ENCODE peak calls at places on chromosomes 11 and 22, in four cellular contexts. O is CD4-positive, alpha-beta T cell; Y is omental fat pad; K is glutamatergic neuron. G is an unnamed sample.

GRCh38 chr11:79054636-79055035 is 386.2 kb downstream of the TENM4 start:
- DNase-seq in Y (no peak), K (no peak), O (no peak), G (no peak)

GRCh38 chr22:50717709-50718351 is 20.2 kb upstream of the ACR start:
- DNase-seq in K (no peak), O (no peak), Y (no peak), G (no peak)

GRCh38 chr11:83865636-83866461 is 579.7 kb upstream of the CCDC90B start:
- DNase-seq in K (no peak), Y (no peak), O (no peak), G (no peak)

GRCh38 chr11:124837491-124837856 is 27.8 kb upstream of the ROBO3 start:
- DNase-seq in Y (no peak), K (no peak), O (no peak), G (peak)

GRCh38 chr11:117232911-117233409 is 489 bp downstream of the RNF214 start:
- DNase-seq in K (peak), O (no peak), Y (no peak), G (peak)

GRCh38 chr11:88421530-88421929 is 84.0 kb upstream of the CTSC start:
- DNase-seq in K (no peak), O (no peak), Y (no peak), G (no peak)

GRCh38 chr11:114215428-114215827 is 80.8 kb upstream of the NNMT start:
- DNase-seq in O (no peak), K (no peak), Y (no peak), G (no peak)

GRCh38 chr11:93133710-93134109 is 64.1 kb downstream of the SLC36A4 start:
- DNase-seq in Y (no peak), K (no peak), O (no peak), G (no peak)

GRCh38 chr11:108501396-108501795 is 3.2 kb upstream of the POGLUT3 start:
- DNase-seq in K (no peak), O (no peak), Y (no peak), G (no peak)

GRCh38 chr22:48748860-48749554 is 1078.7 kb downstream of the BRD1 start:
- DNase-seq in O (no peak), Y (no peak), K (no peak), G (no peak)

GRCh38 chr22:36417281-36417686 is 29.5 kb upstream of the MYH9 start:
- DNase-seq in O (no peak), Y (no peak), K (no peak), G (no peak)

GRCh38 chr22:21832291-21833290 is 34.9 kb downstream of the MAPK1 start:
- DNase-seq in Y (no peak), K (no peak), O (no peak), G (no peak)

GRCh38 chr22:20430641-20431519 is 6.7 kb downstream of the SCARF2 start:
- DNase-seq in K (peak), O (peak), Y (no peak), G (peak)

GRCh38 chr11:14894657-14895598 is 2.9 kb upstream of the CYP2R1 start:
- DNase-seq in K (peak), O (no peak), Y (peak), G (no peak)

GRCh38 chr22:49785841-49786451 is 41.7 kb downstream of the BRD1 start:
- DNase-seq in O (no peak), Y (no peak), K (no peak), G (no peak)

GRCh38 chr22:21980547-21980946 is 2.0 kb downstream of the TOP3B start:
- DNase-seq in K (no peak), Y (no peak), O (no peak), G (no peak)

GRCh38 chr11:117618956-117619355 is 178.1 kb downstream of the DSCAML1 start:
- DNase-seq in Y (no peak), O (no peak), K (peak), G (peak)

GRCh38 chr11:74677131-74677530 is 54.1 kb downstream of the CHRDL2 start:
- DNase-seq in O (no peak), K (no peak), Y (no peak), G (no peak)

GRCh38 chr11:35662061-35662648 is 420 bp upstream of the TRIM44 start:
- DNase-seq in O (no peak), K (no peak), Y (no peak), G (no peak)

GRCh38 chr11:85551881-85552280 is 75.3 kb downstream of the DLG2 start:
- DNase-seq in Y (no peak), O (no peak), K (no peak), G (no peak)

GRCh38 chr11:64122411-64123101 is 43.4 kb downstream of the MACROD1 start:
- DNase-seq in K (no peak), Y (no peak), O (no peak), G (no peak)

GRCh38 chr11:69435161-69435990 is 46.1 kb upstream of the LINC01488 start:
- DNase-seq in Y (no peak), K (no peak), O (no peak), G (no peak)

GRCh38 chr22:39254789-39255298 is 10.1 kb upstream of the PDGFB start:
- DNase-seq in K (no peak), Y (no peak), O (peak), G (no peak)

GRCh38 chr22:49391436-49391835 is 436.2 kb downstream of the BRD1 start:
- DNase-seq in O (no peak), K (no peak), Y (no peak), G (no peak)

GRCh38 chr11:10632483-10632882 is 61.1 kb downstream of the IRAG1 start:
- DNase-seq in O (no peak), K (no peak), Y (no peak), G (no peak)

DNA sequence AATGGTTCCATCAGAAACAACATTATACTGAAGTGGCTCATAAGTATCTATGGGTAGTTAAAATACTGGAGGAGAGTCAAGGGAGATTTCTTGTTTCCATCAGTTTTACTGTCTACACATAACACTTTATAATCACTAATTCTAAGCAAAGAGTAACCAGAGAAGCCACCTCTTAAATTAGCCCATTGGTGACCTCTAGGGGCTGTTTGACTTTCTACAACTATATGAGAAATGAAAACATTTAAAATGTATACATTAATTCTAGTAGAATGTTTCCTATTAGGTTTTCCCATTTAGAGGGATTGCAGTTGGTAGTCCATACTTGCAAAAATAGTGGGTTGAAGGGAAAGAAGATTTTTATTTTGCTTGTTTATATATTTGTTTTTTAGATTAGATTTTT is 504.3 kb downstream of the FAM181B start:
- DNase-seq in Y (no peak), K (no peak), O (no peak), G (no peak)
- TF ChIP-seq CTCF in Y (no peak), K (peak), O (no peak), G (peak)

DNA sequence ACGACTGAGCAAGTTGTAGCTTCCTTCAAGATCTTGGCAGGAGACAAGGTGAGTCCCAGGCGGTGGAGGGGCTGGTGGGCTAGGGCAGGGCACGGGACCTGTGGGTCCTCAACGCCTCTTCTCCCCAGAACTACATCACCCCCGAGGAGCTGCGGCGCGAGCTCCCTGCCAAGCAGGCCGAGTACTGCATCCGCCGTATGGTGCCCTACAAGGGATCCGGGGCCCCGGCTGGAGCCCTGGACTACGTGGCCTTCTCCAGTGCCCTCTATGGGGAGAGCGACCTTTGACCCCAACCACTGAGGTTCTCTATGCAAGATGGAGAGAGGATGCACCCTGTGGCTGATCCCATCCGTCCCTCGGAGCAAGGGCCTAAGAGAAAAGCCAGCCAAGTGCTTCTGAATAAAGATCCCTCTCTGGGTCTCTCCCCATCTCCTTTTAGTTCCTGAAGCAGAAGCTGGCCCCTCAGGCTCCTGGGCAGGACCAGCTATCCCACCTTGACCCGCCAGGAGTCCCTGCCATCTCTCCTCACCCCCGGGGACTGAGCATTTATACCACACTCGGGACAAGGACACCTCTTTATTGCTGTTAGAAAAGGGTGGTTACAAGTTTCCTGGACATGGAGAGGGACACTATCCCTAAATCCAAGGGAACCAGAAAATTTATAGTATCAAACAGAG is 5.4 kb downstream of the CTSF start:
- DNase-seq in K (no peak), Y (no peak), O (no peak), G (no peak)
- TF ChIP-seq CTCF in K (no peak), Y (no peak), O (no peak), G (no peak)

GRCh38 chr11:119490253-119491006 is 67.5 kb upstream of the THY1 start:
- DNase-seq in Y (no peak), O (no peak), K (no peak), G (no peak)

GRCh38 chr11:119489087-119489486 is 66.1 kb upstream of the THY1 start:
- DNase-seq in Y (no peak), K (no peak), O (no peak), G (no peak)

GRCh38 chr11:119488256-119488995 is 65.5 kb upstream of the THY1 start:
- DNase-seq in Y (peak), O (no peak), K (no peak), G (no peak)

GRCh38 chr11:119493712-119494111 is 70.7 kb upstream of the THY1 start:
- DNase-seq in Y (no peak), O (no peak), K (no peak), G (peak)

GRCh38 chr11:119491753-119492455 is 68.9 kb upstream of the THY1 start:
- DNase-seq in Y (no peak), K (no peak), O (no peak), G (peak)
- TF ChIP-seq CTCF in Y (no peak), K (peak), O (no peak), G (peak)

DNA sequence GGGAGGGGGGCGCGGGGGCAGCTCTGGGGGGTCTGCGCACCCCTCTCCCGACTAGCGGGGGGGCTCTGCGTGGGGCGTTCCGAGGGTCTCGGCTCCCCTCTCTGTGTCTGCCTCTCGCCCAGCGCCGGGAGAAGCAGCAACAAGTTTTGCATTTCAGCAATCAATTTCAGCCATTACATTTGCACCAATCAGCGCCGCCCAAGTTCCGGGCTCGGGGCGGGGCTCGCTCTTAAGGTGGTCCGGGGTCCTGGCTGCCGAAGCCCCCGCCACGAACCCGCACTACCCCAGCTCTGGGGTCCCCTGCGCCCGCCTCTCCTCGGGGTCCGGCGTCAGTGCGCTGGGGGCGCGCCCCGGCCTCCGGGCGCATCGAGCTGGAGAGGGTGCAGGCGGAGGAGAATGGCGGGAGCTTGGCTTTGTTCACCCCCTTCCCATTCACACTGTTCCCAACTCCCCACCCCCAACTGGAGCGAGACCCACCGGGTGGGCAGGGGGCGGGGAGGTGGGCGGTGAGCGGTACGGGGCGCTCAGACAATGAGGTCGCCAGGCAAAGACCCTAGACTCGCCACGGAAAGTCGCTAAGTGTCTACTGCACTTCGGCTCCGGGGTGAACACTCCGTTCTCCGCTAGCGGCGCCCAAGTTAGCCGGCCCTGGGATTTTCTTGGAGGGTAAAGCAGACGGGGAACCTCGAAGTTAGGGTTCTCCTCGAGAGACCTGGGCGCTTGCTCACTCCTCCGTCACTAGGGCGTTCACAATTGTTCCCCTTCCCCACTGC is at the start of gene MN1:
- DNase-seq in O (peak), K (peak), Y (no peak), G (peak)
- TF ChIP-seq CTCF in O (no peak), K (no peak), Y (no peak), G (no peak)

DNA sequence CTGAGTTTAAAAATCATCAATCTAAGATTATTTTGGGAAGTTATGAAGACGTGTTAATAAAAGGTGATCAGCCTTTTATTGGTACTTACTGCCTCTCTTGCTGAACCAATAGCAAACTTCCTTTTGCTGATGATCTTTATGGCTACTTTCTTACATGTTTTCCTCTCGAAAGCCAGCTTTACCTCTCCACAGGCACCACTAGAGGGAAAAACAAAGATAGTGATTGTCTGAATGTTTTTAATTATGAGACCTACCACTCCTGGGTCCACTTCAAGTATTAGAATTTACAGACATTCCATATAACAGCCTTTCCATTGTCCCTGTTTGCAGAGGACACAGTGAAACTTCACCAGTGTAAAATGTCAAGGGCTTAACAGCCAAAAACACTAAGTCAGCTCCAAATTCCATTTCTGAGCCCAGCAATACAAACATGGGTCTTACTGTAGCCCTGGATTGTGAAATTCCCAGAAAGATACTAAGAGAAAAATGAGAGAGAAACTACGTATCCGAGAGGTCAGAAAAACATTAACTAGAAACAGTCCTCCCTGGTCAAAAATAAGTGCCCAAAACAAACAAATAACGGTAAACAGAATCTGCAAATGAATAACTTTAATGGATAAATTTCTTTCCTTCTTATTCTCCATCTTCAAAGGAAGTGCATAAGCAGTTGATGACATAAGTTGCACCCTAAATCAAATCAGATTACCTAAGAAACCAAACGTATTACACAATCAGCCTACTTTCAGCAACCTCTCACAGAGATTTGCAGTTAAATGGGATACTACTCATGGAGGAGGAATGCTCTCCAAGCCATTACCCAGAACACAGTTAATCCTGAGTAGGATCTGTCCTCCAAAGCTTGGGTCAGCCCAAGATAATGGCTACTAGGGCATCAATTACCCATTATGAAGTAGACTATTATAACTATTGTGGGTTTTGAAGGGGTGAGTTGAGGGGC is 29.5 kb downstream of the CHEK2 start:
- DNase-seq in O (no peak), Y (no peak), K (no peak), G (no peak)
- TF ChIP-seq CTCF in O (no peak), Y (no peak), K (no peak), G (no peak)

GRCh38 chr11:118807800-118808778 is 17.1 kb upstream of the DDX6 start:
- DNase-seq in Y (no peak), O (no peak), K (no peak), G (no peak)
- TF ChIP-seq CTCF in Y (no peak), O (no peak), K (no peak), G (no peak)

DNA sequence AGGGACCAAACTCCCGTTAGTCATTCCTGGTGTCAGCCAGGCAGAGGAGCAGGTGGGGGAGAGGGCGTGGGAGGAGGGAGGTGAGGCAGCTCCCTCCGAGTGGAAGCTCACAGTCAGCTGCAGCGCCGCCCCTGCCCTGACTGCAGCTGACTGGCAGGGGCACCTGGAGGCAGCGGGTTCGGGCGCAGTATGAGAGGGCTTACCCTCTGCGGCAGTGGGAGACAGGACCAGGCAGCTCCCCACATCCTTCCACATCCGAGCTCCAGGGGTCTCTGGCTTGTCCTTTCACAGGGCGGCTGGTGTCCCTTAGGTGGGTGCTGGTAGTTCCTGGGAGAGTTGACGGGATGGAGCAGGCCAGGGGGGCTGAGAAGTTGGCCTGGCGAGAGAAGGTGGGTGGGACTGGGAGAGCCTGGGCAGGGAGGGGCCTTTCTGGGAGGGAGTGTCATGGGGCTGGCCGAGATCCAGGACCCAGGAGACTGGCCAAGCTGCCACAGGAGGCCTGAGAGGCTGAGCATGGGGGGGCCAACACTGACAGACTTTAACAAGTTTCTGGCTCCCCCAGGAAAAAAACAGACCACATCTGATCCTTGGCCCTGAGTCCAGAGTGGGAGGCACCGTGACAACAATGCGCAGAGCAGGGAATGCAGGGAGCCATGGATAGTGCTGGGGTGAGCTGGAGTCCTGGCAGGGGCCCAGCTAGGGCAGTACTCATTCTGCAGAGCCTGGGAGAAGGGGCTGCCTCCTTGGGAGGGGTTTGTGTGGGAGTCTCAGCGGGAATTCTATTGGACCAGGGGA is 4.9 kb downstream of the ADORA2A start:
- DNase-seq in Y (no peak), K (no peak), O (no peak), G (no peak)
- TF ChIP-seq CTCF in Y (no peak), K (no peak), O (no peak), G (no peak)